ENCODE peak calls at places on chromosome X, in five cellular contexts. M, R, W, A and O are unnamed samples.

GRCh38 chrX:41946230-41946629 is 22.9 kb upstream of the CASK start:
- DNase-seq in M (no peak), R (no peak), W (no peak), A (no peak), O (no peak)

GRCh38 chrX:44072631-44073030 is 99.4 kb upstream of the NDP start:
- DNase-seq in M (no peak), R (no peak), W (no peak), A (no peak), O (no peak)

GRCh38 chrX:41180194-41180902 is 95.1 kb downstream of the USP9X start:
- DNase-seq in M (peak), R (peak), W (peak), A (peak), O (peak)

GRCh38 chrX:99750721-99751120 is 659.4 kb downstream of the PCDH19 start:
- DNase-seq in M (no peak), R (no peak), W (no peak), A (no peak), O (no peak)

GRCh38 chrX:95318882-95319281 is 1365.8 kb upstream of the DIAPH2 start:
- DNase-seq in M (no peak), R (no peak), W (peak), A (peak), O (no peak)

GRCh38 chrX:148281920-148282319 is 218.5 kb upstream of the AFF2 start:
- DNase-seq in M (no peak), R (no peak), W (no peak), A (no peak), O (no peak)

GRCh38 chrX:134936542-134936941 is 54.2 kb upstream of the SMIM10 start:
- DNase-seq in M (no peak), R (no peak), W (peak), A (no peak), O (peak)

GRCh38 chrX:20374866-20375530 is 108.3 kb upstream of the RPS6KA3 start:
- DNase-seq in M (no peak), R (no peak), W (no peak), A (no peak), O (no peak)

GRCh38 chrX:65035451-65035779 is 59.2 kb upstream of the ZC4H2 start:
- DNase-seq in M (no peak), R (no peak), W (no peak), A (peak), O (no peak)

GRCh38 chrX:48569958-48570357 is 4.3 kb upstream of the RBM3 start:
- DNase-seq in M (no peak), R (no peak), W (peak), A (no peak), O (no peak)

GRCh38 chrX:34559325-34559724 is 97.8 kb downstream of the TMEM47 start:
- DNase-seq in M (no peak), R (peak), W (peak), A (no peak), O (no peak)

GRCh38 chrX:79719568-79720231 is 294.9 kb upstream of the TBX22 start:
- DNase-seq in M (no peak), R (no peak), W (no peak), A (no peak), O (no peak)

GRCh38 chrX:81174286-81174685 is 27.4 kb downstream of the HMGN5 start:
- DNase-seq in M (no peak), R (peak), W (peak), A (no peak), O (no peak)

GRCh38 chrX:8730812-8731578 is 942 bp downstream of the ANOS1 start:
- DNase-seq in M (no peak), R (no peak), W (no peak), A (peak), O (no peak)

GRCh38 chrX:54786972-54787371 is 11.1 kb downstream of the ITIH6 start:
- DNase-seq in M (no peak), R (no peak), W (peak), A (no peak), O (no peak)

GRCh38 chrX:134544614-134545255 is 84.8 kb downstream of the HPRT1 start:
- DNase-seq in M (peak), R (no peak), W (no peak), A (peak), O (no peak)

GRCh38 chrX:71254092-71254941 is at the start of gene ZMYM3:
- DNase-seq in M (peak), R (peak), W (peak), A (peak), O (no peak)

GRCh38 chrX:129019412-129019811 is 503.9 kb downstream of the SMARCA1 start:
- DNase-seq in M (no peak), R (no peak), W (no peak), A (no peak), O (no peak)

GRCh38 chrX:106932960-106933537 is 12.8 kb downstream of the CLDN2 start:
- DNase-seq in M (no peak), R (no peak), W (peak), A (no peak), O (no peak)

GRCh38 chrX:13690836-13691235 is 1.9 kb downstream of the RAB9A start:
- DNase-seq in M (no peak), R (no peak), W (no peak), A (no peak), O (no peak)

GRCh38 chrX:24465524-24465850 is 401 bp downstream of the PDK3 start:
- DNase-seq in M (peak), R (no peak), W (no peak), A (no peak), O (no peak)

GRCh38 chrX:48833531-48834138 is 1.8 kb downstream of the PCSK1N start:
- DNase-seq in M (no peak), R (no peak), W (no peak), A (no peak), O (no peak)

GRCh38 chrX:17081969-17082368 is 135.5 kb downstream of the REPS2 start:
- DNase-seq in M (no peak), R (no peak), W (no peak), A (peak), O (no peak)

GRCh38 chrX:21656587-21657317 is 1.4 kb downstream of the KLHL34 start:
- DNase-seq in M (no peak), R (no peak), W (no peak), A (no peak), O (no peak)

GRCh38 chrX:132491191-132491590 is 2.4 kb upstream of the MBNL3 start:
- DNase-seq in M (no peak), R (no peak), W (no peak), A (no peak), O (no peak)

GRCh38 chrX:48726596-48726995 is 30.1 kb downstream of the SUV39H1 start:
- DNase-seq in M (no peak), R (no peak), W (no peak), A (no peak), O (no peak)

GRCh38 chrX:29422034-29422433 is 793.3 kb upstream of the MAGEB2 start:
- DNase-seq in M (no peak), R (no peak), W (no peak), A (no peak), O (no peak)

GRCh38 chrX:111869639-111870034 is 6.3 kb upstream of the TRPC5OS start:
- DNase-seq in M (peak), R (peak), W (peak), A (peak), O (no peak)

GRCh38 chrX:14032383-14032782 is 2.7 kb upstream of the GEMIN8 start:
- DNase-seq in M (peak), R (no peak), W (peak), A (peak), O (no peak)

GRCh38 chrX:138006176-138006575 is 440.2 kb downstream of the ZIC3 start:
- DNase-seq in M (no peak), R (no peak), W (no peak), A (no peak), O (no peak)

GRCh38 chrX:40173662-40174593 is 76.2 kb upstream of the BCOR start:
- DNase-seq in M (peak), R (no peak), W (no peak), A (peak), O (no peak)

GRCh38 chrX:119790977-119791436 is 423 bp downstream of the RPL39 start:
- DNase-seq in M (peak), R (no peak), W (peak), A (no peak), O (no peak)

GRCh38 chrX:23332101-23332887 is 2.4 kb upstream of the PTCHD1 start:
- DNase-seq in M (no peak), R (no peak), W (no peak), A (peak), O (no peak)

GRCh38 chrX:53445977-53446376 is 11.8 kb upstream of the HSD17B10 start:
- DNase-seq in M (no peak), R (no peak), W (peak), A (peak), O (no peak)

DNA sequence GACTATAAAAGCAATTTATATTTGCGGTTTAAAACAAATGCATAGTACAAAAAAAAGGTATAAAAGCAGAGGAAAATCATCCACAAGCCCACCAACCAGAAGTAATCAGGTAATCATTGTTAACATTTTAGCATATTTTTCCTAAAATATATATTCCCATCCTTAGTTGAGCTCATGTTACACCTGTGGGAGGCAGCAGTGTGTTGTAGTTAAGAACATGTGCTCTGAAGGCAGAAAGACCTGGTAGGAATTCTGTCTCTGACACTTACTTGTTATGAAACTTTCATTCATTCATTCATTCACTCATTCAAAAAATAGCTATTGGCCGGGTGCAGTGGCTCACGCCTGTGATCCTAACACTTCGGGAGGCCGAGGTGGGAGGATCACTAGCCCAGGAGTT is 15.4 kb upstream of the CDKL5 start:
- DNase-seq in M (no peak), R (no peak), W (peak), A (peak), O (no peak)
- TF ChIP-seq CTCF in M (peak), R (peak), W (peak), A (peak), O (peak)

GRCh38 chrX:109632906-109633504 is 8.0 kb upstream of the KCNE5 start:
- DNase-seq in M (no peak), R (no peak), W (peak), A (peak), O (no peak)
- TF ChIP-seq CTCF in M (peak), R (peak), W (peak), A (peak), O (peak)

DNA sequence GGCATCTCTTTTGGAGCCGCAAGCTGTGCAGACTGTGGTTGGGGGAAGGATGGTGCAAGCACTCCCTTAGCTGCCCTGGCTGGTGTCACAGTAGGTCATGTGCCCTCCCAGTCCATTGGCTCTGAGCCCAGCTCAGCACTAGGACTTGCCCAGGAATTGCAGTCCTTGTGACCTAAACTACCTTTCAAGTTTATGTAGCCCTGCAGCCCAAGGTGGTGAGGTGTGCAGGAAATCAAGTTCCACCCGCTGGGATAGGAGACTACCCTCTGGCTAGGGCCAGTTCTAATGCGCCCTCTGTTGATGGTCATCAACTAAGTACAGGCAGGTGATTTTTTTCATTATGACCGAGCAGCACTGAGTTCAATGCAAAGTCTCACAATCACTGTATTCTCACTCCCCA is 335.2 kb downstream of the UBE2NL start:
- DNase-seq in M (no peak), R (no peak), W (peak), A (peak), O (no peak)
- TF ChIP-seq CTCF in M (no peak), R (peak), W (no peak), A (peak), O (no peak)

DNA sequence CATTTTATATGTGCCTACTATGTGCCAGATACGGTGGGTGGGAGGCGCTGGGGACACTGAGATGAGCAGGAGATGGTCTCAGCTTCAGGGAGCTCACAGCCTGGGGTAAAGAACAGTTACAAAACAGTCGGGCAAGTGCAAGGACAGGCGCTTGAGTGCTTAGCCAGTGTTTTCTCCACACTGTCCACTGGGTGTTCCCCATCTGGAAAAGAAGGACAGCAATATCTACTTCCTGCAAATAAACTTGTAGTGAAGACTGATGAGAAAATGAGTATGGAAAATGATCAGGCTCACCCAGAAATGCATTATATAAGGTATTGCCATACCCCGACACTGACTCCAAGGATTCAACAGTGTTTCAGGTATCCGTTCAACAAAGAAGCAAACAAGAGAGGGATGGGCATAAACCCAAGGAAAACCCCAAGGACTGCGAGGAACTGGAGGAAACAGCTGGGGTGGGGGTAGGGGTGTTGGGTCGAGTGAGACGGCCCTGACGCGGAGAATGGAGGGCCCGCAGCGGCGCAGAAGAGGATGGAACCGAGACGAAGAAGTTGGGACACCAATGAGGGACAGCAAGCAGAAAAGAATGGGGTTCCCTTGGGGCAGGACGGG is 805 bp downstream of the TMEM185A start:
- DNase-seq in M (peak), R (peak), W (peak), A (no peak), O (no peak)
- TF ChIP-seq CTCF in M (peak), R (peak), W (peak), A (no peak), O (peak)

DNA sequence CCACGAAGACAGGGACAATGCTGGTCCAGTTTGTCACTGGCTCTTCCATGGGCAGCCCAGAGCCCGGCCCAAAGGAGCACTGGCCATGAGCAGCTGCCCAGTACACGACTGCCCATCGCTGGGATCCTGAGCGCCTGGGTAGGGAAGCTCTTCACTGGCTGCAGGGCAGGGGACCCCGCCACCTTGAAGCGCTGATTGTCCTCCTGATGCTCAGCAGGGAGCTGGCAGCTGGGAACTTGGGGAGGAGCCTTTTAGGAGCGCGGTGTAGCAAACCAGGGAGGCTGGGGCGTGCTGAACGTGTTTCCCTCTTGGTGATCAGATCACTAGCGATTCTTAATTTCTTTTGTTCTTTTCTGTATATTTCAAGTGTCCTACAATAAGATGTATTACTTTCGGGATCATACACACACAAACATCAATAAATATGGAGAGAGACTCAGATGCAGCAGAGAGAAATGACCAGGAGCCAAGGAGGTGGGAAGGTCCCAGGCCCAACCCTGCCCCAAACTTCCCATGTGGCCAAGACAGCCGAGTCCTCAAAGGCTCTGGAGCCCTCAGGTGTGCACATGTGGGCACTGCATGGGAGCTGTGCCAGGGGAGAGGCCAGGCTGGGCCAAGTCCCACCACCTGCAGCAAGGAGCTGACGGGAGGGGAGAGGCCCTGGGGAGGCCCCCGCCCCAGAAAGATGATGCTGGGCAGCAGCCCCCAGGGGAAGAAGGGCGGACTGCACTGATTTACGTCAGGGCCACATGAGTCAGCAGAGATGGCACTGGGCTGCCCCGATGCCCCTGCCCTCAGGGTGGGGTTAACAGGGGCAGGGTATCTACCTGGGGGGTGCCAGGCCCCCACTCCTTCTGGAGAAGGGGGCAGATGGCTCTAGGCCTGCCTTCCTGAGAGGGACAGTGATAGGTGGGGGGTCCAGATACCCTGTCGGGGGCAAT is 1.6 kb downstream of the L1CAM start:
- DNase-seq in M (no peak), R (no peak), W (no peak), A (no peak), O (no peak)
- TF ChIP-seq CTCF in M (no peak), R (no peak), W (no peak), A (peak), O (no peak)

GRCh38 chrX:125436855-125437254 is 117.2 kb downstream of the TEX13C start:
- DNase-seq in M (no peak), R (no peak), W (peak), A (peak), O (no peak)
- TF ChIP-seq CTCF in M (peak), R (no peak), W (peak), A (peak), O (no peak)

GRCh38 chrX:37958493-37959211 is 47.7 kb upstream of the SYTL5 start:
- DNase-seq in M (no peak), R (no peak), W (peak), A (no peak), O (no peak)

GRCh38 chrX:37959212-37960021 is 46.9 kb upstream of the SYTL5 start:
- DNase-seq in M (no peak), R (no peak), W (no peak), A (no peak), O (no peak)

GRCh38 chrX:37955273-37955672 is 51.1 kb upstream of the SYTL5 start:
- DNase-seq in M (no peak), R (no peak), W (no peak), A (no peak), O (no peak)

GRCh38 chrX:37956223-37956622 is 50.1 kb upstream of the SYTL5 start:
- DNase-seq in M (no peak), R (no peak), W (no peak), A (no peak), O (no peak)

DNA sequence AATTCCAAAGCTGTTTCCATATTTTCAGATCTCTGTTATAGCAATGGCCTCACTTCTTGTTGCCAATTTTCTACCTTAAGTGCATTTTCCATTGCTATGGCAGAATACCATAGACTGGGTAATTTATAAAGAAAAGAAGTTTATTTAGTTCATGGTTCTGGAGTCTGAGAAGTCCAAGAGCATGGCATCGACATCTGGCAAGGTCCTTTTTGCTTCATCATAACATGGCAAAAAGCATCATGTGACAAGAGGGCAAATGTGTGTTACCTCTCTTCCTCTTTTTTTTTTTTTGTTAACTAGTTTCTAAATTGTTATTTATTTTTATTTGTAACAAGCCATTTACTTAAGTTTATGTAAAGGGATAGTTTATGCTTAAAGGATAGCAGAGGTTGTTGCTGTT is 45.2 kb upstream of the SYTL5 start:
- DNase-seq in M (no peak), R (no peak), W (no peak), A (no peak), O (no peak)
- TF ChIP-seq CTCF in M (no peak), R (no peak), W (no peak), A (no peak), O (no peak)